ENCODE peak calls at places on chromosomes 5 and 9, in six cellular contexts. C, M, H, Q, O and A are unnamed samples.

GRCh38 chr9:120680161-120680560 is 34.1 kb downstream of the MEGF9 start:
- DNase-seq in O (no peak), Q (no peak), M (no peak), H (no peak), C (no peak), A (no peak)

GRCh38 chr9:94289691-94290090 is 30.6 kb downstream of the ZNF169 start:
- DNase-seq in Q (no peak), C (no peak), H (no peak), M (no peak), O (no peak), A (no peak)

GRCh38 chr9:351916-352315 is 137.3 kb downstream of the DOCK8 start:
- DNase-seq in M (no peak), O (no peak), Q (no peak), H (no peak), C (no peak), A (no peak)

GRCh38 chr9:117917873-117918272 is 213.7 kb downstream of the TLR4 start:
- DNase-seq in C (no peak), M (no peak), H (no peak), O (no peak), Q (no peak), A (no peak)

GRCh38 chr9:132756214-132756799 is 86.0 kb downstream of the GTF3C4 start:
- DNase-seq in M (no peak), Q (no peak), C (no peak), O (no peak), H (no peak), A (no peak)

GRCh38 chr5:147750065-147750464 is 32.5 kb downstream of the JAKMIP2 start:
- DNase-seq in Q (no peak), C (no peak), H (no peak), O (no peak), M (peak; percentile 40), A (no peak)

GRCh38 chr9:98568234-98568922 is 140.4 kb downstream of the GABBR2 start:
- DNase-seq in H (no peak), O (no peak), M (peak; percentile 20), Q (no peak), C (no peak), A (no peak)

GRCh38 chr5:34957857-34958690 is 28.7 kb downstream of the DNAJC21 start:
- DNase-seq in H (peak; percentile 13), Q (peak; percentile 36), C (peak; percentile 16), O (no peak), M (peak; percentile 46), A (no peak)

GRCh38 chr5:122707796-122708195 is 67.1 kb upstream of the SNX2 start:
- DNase-seq in H (no peak), M (no peak), Q (peak; percentile 15), O (no peak), C (no peak), A (no peak)

GRCh38 chr9:1208185-1208584 is 158.0 kb downstream of the DMRT2 start:
- DNase-seq in Q (no peak), O (no peak), M (no peak), H (no peak), C (no peak), A (no peak)

GRCh38 chr9:109717342-109717741 is 62.7 kb upstream of the PALM2AKAP2 start:
- DNase-seq in H (no peak), M (no peak), O (no peak), Q (peak; percentile 26), C (no peak), A (no peak)

GRCh38 chr9:5113994-5114748 is 71.3 kb downstream of the INSL6 start:
- DNase-seq in C (no peak), O (no peak), H (no peak), M (no peak), Q (no peak), A (no peak)

GRCh38 chr5:24644757-24645156 is at the start of gene CDH10:
- DNase-seq in Q (peak; percentile 17), C (no peak), O (no peak), M (peak; percentile 93), H (no peak), A (no peak)

GRCh38 chr9:16282216-16282615 is 588.3 kb downstream of the BNC2 start:
- DNase-seq in Q (no peak), H (no peak), M (no peak), C (no peak), O (no peak), A (no peak)

GRCh38 chr5:164722702-164723101 is 1217.3 kb downstream of the MAT2B start:
- DNase-seq in C (no peak), Q (no peak), O (no peak), M (no peak), H (no peak), A (no peak)

GRCh38 chr5:78162253-78162862 is 132.1 kb downstream of the AP3B1 start:
- DNase-seq in O (no peak), C (peak; percentile 59), Q (peak; percentile 4), M (peak; percentile 65), H (peak; percentile 18), A (no peak)

GRCh38 chr9:134005381-134005780 is 13.3 kb upstream of the VAV2 start:
- DNase-seq in M (no peak), Q (no peak), O (no peak), H (no peak), C (no peak), A (no peak)